ENCODE peak calls at places on chromosomes 16 and 17, in six cellular contexts. Q is endothelial cell of umbilical vein, Y is heart right ventricle, S is cardiac fibroblast, J is HCT116, C is bronchial epithelial cell. M is an unnamed sample.

GRCh38 chr16:88448461-88449266 is 4.4 kb upstream of the ZFPM1 start:
- DNase-seq in Q (no peak), Y (no peak), S (no peak), J (no peak), C (no peak), M (no peak)

GRCh38 chr16:31404353-31405064 is 11.4 kb downstream of the ITGAD start:
- DNase-seq in Q (no peak), Y (no peak), S (peak), J (peak), C (no peak), M (no peak)

GRCh38 chr17:18043491-18043890 is 4.3 kb downstream of the GID4 start:
- DNase-seq in Q (peak), Y (no peak), S (peak), J (peak), C (peak), M (no peak)

GRCh38 chr17:47305302-47305923 is 18.3 kb upstream of the EFCAB13 start:
- DNase-seq in Q (peak), Y (no peak), S (peak), J (no peak), C (peak), M (peak)

GRCh38 chr17:48444531-48445247 is 14.7 kb upstream of the SKAP1 start:
- DNase-seq in Q (no peak), Y (no peak), S (no peak), J (no peak), C (no peak), M (no peak)

GRCh38 chr17:32529604-32530003 is 42.8 kb downstream of the CDK5R1 start:
- DNase-seq in Q (no peak), Y (no peak), S (peak), J (no peak), C (no peak), M (no peak)

GRCh38 chr16:56610017-56610608 is 1.7 kb downstream of the MT2A start:
- DNase-seq in Q (peak), Y (no peak), S (peak), J (peak), C (peak), M (peak)

GRCh38 chr17:350706-351435 is 1.7 kb downstream of the RPH3AL start:
- DNase-seq in Q (peak), Y (peak), S (peak), J (no peak), C (peak), M (no peak)

GRCh38 chr17:66946251-66946650 is 18.3 kb upstream of the CACNG4 start:
- DNase-seq in Q (no peak), Y (no peak), S (no peak), J (no peak), C (no peak), M (no peak)

GRCh38 chr17:80371196-80371595 is 43.8 kb upstream of the ENDOV start:
- DNase-seq in Q (no peak), Y (no peak), S (no peak), J (no peak), C (no peak), M (no peak)

GRCh38 chr17:9522074-9522473 is 53.5 kb downstream of the STX8 start:
- DNase-seq in Q (peak), Y (peak), S (peak), J (no peak), C (peak), M (peak)

GRCh38 chr17:65268832-65269231 is 131.7 kb downstream of the RGS9 start:
- DNase-seq in Q (peak), Y (no peak), S (peak), J (no peak), C (peak), M (no peak)

GRCh38 chr16:31351246-31351936 is 3.6 kb upstream of the ITGAX start:
- DNase-seq in Q (no peak), Y (no peak), S (no peak), J (no peak), C (no peak), M (no peak)

GRCh38 chr17:17752822-17753448 is 71.7 kb downstream of the RAI1 start:
- DNase-seq in Q (peak), Y (no peak), S (no peak), J (no peak), C (no peak), M (no peak)

GRCh38 chr17:52666264-52666663 is 507.8 kb upstream of the CA10 start:
- DNase-seq in Q (no peak), Y (no peak), S (no peak), J (no peak), C (no peak), M (no peak)

GRCh38 chr16:19006446-19007315 is 22.9 kb downstream of the TMC7 start:
- DNase-seq in Q (no peak), Y (no peak), S (no peak), J (no peak), C (no peak), M (no peak)

GRCh38 chr17:28861393-28862203 is 6.8 kb downstream of the ERAL1 start:
- DNase-seq in Q (no peak), Y (no peak), S (no peak), J (no peak), C (no peak), M (no peak)

GRCh38 chr17:56798916-56799315 is 34.8 kb downstream of the C17orf67 start:
- DNase-seq in Q (no peak), Y (no peak), S (no peak), J (no peak), C (no peak), M (no peak)

GRCh38 chr16:53413864-53414263 is 20.4 kb upstream of the RBL2 start:
- DNase-seq in Q (no peak), Y (no peak), S (no peak), J (no peak), C (no peak), M (no peak)

GRCh38 chr16:8237452-8237851 is 352.9 kb downstream of the TMEM114 start:
- DNase-seq in Q (no peak), Y (no peak), S (no peak), J (no peak), C (no peak), M (no peak)

GRCh38 chr17:50269477-50270429 is 4.5 kb upstream of the TMEM92 start:
- DNase-seq in Q (peak), Y (peak), S (peak), J (peak), C (peak), M (peak)

GRCh38 chr17:76000755-76001521 is at the start of gene CDK3:
- DNase-seq in Q (no peak), Y (no peak), S (no peak), J (no peak), C (no peak), M (no peak)

GRCh38 chr16:81863630-81864352 is 84.7 kb downstream of the PLCG2 start:
- DNase-seq in Q (no peak), Y (no peak), S (no peak), J (no peak), C (no peak), M (no peak)

GRCh38 chr17:50079334-50080095 is 15.6 kb upstream of the PDK2 start:
- DNase-seq in Q (peak), Y (no peak), S (peak), J (peak), C (no peak), M (no peak)

GRCh38 chr17:56593741-56594527 is 435 bp downstream of the NOG start:
- DNase-seq in Q (peak), Y (peak), S (peak), J (no peak), C (peak), M (no peak)

GRCh38 chr16:30458561-30459394 is 13.1 kb upstream of the SEPHS2 start:
- DNase-seq in Q (no peak), Y (no peak), S (no peak), J (no peak), C (no peak), M (no peak)

GRCh38 chr16:29926675-29927522 is 873 bp upstream of the KCTD13 start:
- DNase-seq in Q (no peak), Y (no peak), S (no peak), J (no peak), C (peak), M (no peak)

GRCh38 chr17:19978206-19978802 is 676 bp upstream of the AKAP10 start:
- DNase-seq in Q (no peak), Y (no peak), S (peak), J (no peak), C (peak), M (no peak)
- H3K4me3 ChIP-seq in Q (peak), Y (peak), S (peak), J (peak), C (peak), M (peak)

DNA sequence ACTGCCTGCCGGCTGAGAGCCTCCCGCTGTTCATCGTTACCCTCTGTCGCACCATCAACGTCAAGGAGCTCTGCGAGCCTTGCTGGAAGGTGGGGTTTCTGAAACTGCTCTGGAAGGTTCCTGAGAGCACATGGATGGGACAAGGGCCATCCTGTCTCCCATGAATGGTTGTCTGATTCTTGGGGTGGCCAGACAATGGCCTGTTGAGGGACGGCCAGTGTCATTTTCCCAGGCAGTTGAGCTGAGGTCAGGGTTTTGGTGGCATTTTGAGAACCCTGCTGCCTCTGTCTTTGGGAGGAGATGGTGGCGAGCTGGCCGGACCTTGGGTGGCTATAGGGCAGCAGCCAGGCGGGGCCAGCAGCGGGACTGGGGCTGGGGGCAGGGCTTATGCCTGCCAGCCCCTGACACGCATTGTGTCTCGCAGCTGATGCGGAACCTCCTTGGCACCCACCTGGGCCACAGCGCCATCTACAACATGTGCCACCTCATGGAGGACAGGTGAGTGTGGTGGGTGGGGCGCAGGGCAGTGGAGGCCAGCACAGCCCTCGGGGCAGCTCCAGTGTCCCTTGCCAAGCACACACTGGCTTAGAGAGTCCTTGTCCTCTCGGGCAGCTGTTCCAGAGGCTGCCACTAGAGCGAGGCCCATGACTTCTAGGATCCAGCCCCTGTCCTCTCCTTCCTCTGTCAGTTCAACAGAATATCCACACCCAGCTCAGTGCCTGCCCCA is 9.1 kb downstream of the TSC2 start:
- DNase-seq in Q (no peak), Y (no peak), S (no peak), J (no peak), C (no peak), M (no peak)
- TF ChIP-seq CTCF in Q (no peak), Y (no peak), S (peak), J (no peak), C (peak), M (peak)

DNA sequence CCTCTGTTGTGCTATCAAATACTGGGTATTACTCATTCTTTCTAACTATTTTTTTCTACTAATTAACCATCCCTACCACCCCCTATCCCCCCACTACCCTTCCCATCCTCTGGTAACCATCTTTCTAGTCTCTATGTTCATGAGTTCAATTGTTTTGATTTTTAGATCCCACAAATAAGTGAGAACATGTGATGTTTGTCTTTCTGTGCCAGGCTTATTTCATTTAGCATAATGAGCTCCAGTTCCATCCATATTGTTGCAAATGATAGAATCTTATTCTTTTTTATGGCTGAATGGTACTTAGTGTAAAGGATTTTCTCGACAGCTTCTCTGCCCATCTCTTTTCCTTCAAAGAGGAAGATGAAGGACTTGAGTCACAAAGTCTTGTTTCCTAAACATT is 138.0 kb upstream of the CPHXL start:
- DNase-seq in Q (no peak), Y (no peak), S (no peak), J (no peak), C (no peak), M (no peak)
- H3K4me3 ChIP-seq in Q (no peak), Y (no peak), S (no peak), J (no peak), C (no peak), M (no peak)

DNA sequence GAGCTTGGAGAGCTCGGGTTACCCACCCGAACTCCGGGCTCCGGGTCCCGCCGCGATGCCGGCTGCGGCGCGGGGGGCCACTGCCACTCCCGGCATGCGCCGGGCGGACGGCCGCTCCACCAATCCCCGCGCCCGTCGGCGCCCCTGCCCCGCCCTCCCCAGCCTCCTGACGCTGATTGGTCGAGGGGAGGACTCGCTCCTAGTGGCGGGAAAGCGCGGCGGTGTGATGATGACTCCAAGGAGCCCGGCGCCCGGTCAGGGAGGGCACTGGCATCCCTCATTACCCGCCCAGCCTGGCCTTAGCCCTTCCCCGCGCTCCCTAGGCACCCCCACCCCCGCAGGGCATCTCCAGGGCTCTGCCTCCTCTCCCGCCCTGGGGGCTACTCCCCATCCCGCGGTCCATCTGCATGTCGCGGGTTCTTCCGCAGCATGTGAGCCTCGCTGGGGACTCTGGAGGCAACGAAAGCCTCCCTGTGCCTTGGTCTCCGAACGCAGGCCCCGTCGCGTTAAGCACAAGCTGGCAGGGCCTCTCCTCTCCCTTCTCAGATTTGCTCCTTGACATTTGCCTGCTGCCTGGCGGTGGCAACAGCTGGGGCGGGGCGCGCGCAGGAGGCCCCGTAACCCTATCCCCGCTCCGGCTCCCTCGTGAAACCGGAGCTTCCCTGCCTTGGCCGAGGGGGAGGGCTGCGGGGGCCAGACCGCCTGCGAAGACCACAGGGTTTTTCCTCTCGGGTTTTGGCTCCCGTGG is 1.7 kb downstream of the ATP2A1 start:
- DNase-seq in Q (peak), Y (peak), S (peak), J (peak), C (peak), M (peak)
- TF ChIP-seq CTCF in Q (peak), Y (peak), S (no peak), J (no peak), C (no peak), M (no peak)

DNA sequence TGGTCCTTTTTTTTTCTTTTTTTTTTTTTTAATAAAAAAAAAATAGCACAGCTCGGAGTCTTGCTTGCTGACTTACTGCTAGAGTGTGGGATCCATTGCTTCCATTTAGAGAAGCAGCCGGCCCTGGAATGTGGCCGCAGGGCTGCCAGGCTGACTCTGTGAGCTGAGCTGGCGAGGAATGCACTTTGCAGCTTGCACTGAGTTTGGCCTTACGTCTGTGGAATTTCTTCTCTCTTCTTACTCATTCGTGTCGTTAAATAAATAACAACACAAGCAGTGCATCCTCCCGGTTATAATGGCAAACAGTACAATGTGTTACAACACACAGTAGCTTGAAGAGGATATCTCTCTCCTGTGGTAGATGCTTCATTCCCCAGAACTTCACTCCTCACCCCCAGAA is 69.2 kb downstream of the PRKCB start:
- DNase-seq in Q (peak), Y (no peak), S (peak), J (no peak), C (peak), M (peak)
- H3K4me3 ChIP-seq in Q (no peak), Y (no peak), S (no peak), J (no peak), C (no peak), M (no peak)

GRCh38 chr17:41740506-41740905 is 6.1 kb upstream of the HAP1 start:
- DNase-seq in Q (no peak), Y (no peak), S (no peak), J (no peak), C (no peak), M (no peak)
- TF ChIP-seq CTCF in Q (no peak), Y (no peak), S (no peak), J (no peak), C (no peak), M (no peak)

DNA sequence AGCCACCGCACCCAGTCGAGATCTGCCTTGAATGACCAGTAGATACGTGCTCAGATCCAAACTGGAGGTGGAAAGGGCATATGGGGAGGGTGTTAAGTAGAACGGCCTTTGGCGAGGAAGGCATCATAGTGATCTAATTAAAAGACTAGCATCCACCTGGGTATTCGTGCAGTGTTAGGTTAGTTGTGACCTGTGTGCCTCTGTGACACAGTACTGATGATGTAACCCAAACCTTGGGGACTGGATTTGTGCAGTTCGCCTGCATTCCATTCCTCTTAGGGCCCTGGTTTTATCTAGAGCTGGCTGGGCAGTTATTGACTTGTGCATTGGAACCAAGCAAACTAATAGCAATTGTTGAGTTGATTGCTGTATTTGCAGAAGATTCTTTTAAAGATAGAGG is 47.9 kb downstream of the SNX29 start:
- DNase-seq in Q (no peak), Y (no peak), S (no peak), J (no peak), C (no peak), M (no peak)
- H3K4me3 ChIP-seq in Q (no peak), Y (no peak), S (no peak), J (no peak), C (no peak), M (no peak)

M was measured in astrocyte of the cerebellum.